ENCODE peak calls at places on chromosomes 7 and 10, in seven cellular contexts. Q is SJSA1; B is nephron progenitor cell; D is caudate nucleus; N is activated CD4-positive, CD25-positive, alpha-beta regulatory T cell; U is brain microvascular endothelial cell; I is activated effector memory CD4-positive, alpha-beta T cell treated with anti-CD3 and anti-CD28 coated beads, Interleukin-2, amount 50 U/mL, for 16 hours. V is an unnamed sample.

GRCh38 chr7:114856625-114857024 is 65.3 kb upstream of the MDFIC start:
- DNase-seq in D (no peak), N (no peak), U (no peak), I (no peak), Q (no peak), B (no peak), V (no peak)

GRCh38 chr7:21099432-21099831 is 312.7 kb upstream of the SP8 start:
- DNase-seq in U (no peak), I (no peak), Q (no peak), B (no peak), D (no peak), N (no peak), V (no peak)

GRCh38 chr10:132225073-132225848 is 38.5 kb downstream of the DPYSL4 start:
- DNase-seq in B (no peak), U (no peak), D (peak), I (no peak), Q (no peak), N (no peak), V (no peak)

GRCh38 chr10:130179640-130180039 is 43.4 kb downstream of the GLRX3 start:
- DNase-seq in N (no peak), U (peak), I (no peak), B (no peak), Q (no peak), D (peak), V (peak)

GRCh38 chr7:143027032-143027431 is at the start of gene OR9A2:
- DNase-seq in B (no peak), Q (no peak), I (no peak), D (no peak), N (no peak), U (no peak), V (no peak)

GRCh38 chr7:94375167-94375566 is 19.5 kb upstream of the COL1A2 start:
- DNase-seq in B (peak), D (no peak), I (no peak), Q (peak), U (peak), N (no peak), V (no peak)

GRCh38 chr10:35027567-35027966 is 62.6 kb downstream of the CUL2 start:
- DNase-seq in B (no peak), U (no peak), Q (no peak), D (no peak), N (no peak), I (no peak), V (no peak)

GRCh38 chr10:121183241-121183640 is 332.1 kb downstream of the WDR11 start:
- DNase-seq in Q (no peak), N (no peak), B (no peak), U (no peak), I (no peak), D (no peak), V (no peak)

GRCh38 chr10:35598379-35598778 is 6.8 kb upstream of the GJD4 start:
- DNase-seq in Q (no peak), D (no peak), N (no peak), B (no peak), U (no peak), I (no peak), V (no peak)

GRCh38 chr7:155765458-155765857 is 46.8 kb downstream of the SHH start:
- DNase-seq in N (no peak), Q (no peak), D (no peak), U (no peak), B (no peak), I (no peak), V (no peak)

GRCh38 chr10:122990278-122990677 is 10.1 kb downstream of the PSTK start:
- DNase-seq in Q (no peak), B (no peak), U (no peak), I (no peak), D (no peak), N (no peak), V (no peak)

GRCh38 chr10:130808686-130809085 is 502.8 kb downstream of the TCERG1L start:
- DNase-seq in B (no peak), D (no peak), I (no peak), N (no peak), Q (no peak), U (no peak), V (no peak)

GRCh38 chr7:40219917-40220316 is 85.1 kb downstream of the SUGCT start:
- DNase-seq in I (no peak), U (peak), B (no peak), D (no peak), Q (no peak), N (no peak), V (no peak)

GRCh38 chr7:92461027-92462003 is 14.0 kb downstream of the GATAD1 start:
- DNase-seq in N (no peak), I (peak), U (peak), Q (no peak), B (peak), D (peak), V (no peak)

GRCh38 chr10:62380002-62380401 is 5.8 kb downstream of the ZNF365 start:
- DNase-seq in U (peak), N (no peak), Q (peak), D (no peak), B (no peak), I (no peak), V (no peak)

GRCh38 chr10:124725171-124725631 is 19.0 kb downstream of the FAM53B start:
- DNase-seq in Q (no peak), N (no peak), U (no peak), D (no peak), I (peak), B (no peak), V (no peak)

GRCh38 chr10:12103743-12104142 is 25.7 kb upstream of the SEC61A2 start:
- DNase-seq in N (no peak), D (no peak), B (no peak), Q (no peak), U (no peak), I (no peak), V (no peak)

GRCh38 chr7:156034397-156034796 is 222.1 kb upstream of the SHH start:
- DNase-seq in D (no peak), Q (no peak), U (no peak), N (no peak), I (no peak), B (no peak), V (no peak)

GRCh38 chr10:83959330-83959729 is 180.0 kb upstream of the GHITM start:
- DNase-seq in I (no peak), Q (no peak), B (no peak), N (no peak), U (no peak), D (no peak), V (no peak)

GRCh38 chr7:40137563-40137962 is 2.8 kb downstream of the SUGCT start:
- DNase-seq in Q (no peak), B (no peak), D (no peak), U (no peak), I (no peak), N (no peak), V (no peak)

GRCh38 chr10:80199828-80200227 is 5.5 kb downstream of the ANXA11 start:
- DNase-seq in Q (no peak), D (no peak), I (no peak), B (no peak), N (no peak), U (peak), V (no peak)

GRCh38 chr7:111560773-111561658 is 1.3 kb downstream of the IMMP2L start:
- DNase-seq in B (no peak), D (no peak), N (no peak), U (peak), Q (no peak), I (no peak), V (no peak)

GRCh38 chr7:80837345-80837744 is 81.5 kb downstream of the SEMA3C start:
- DNase-seq in N (no peak), D (no peak), U (no peak), Q (no peak), B (no peak), I (no peak), V (no peak)

GRCh38 chr7:26705567-26705966 is 158.8 kb downstream of the SKAP2 start:
- DNase-seq in B (no peak), I (no peak), N (no peak), Q (peak), U (peak), D (no peak), V (no peak)

GRCh38 chr10:1664565-1664964 is 72.8 kb downstream of the ADARB2 start:
- DNase-seq in N (no peak), D (no peak), B (no peak), Q (no peak), U (no peak), I (no peak), V (no peak)